ENCODE peak calls at places on chromosomes 11 and 22, in four cellular contexts. V, H, T and Y are unnamed samples.

GRCh38 chr22:43255299-43255698 is 68.4 kb upstream of the TTLL12 start:
- DNase-seq in V (no peak), H (no peak), T (no peak), Y (no peak)

GRCh38 chr11:27898166-27898565 is 197.9 kb upstream of the BDNF start:
- DNase-seq in V (no peak), T (no peak), H (no peak), Y (no peak)

GRCh38 chr22:17576475-17576874 is 13.2 kb downstream of the SLC25A18 start:
- DNase-seq in V (no peak), T (no peak), H (no peak), Y (no peak)

GRCh38 chr11:28343304-28344233 is 235.4 kb downstream of the METTL15 start:
- DNase-seq in V (peak), T (no peak), H (peak), Y (peak)

GRCh38 chr11:75969626-75970308 is 154.8 kb downstream of the UVRAG start:
- DNase-seq in H (no peak), T (no peak), V (no peak), Y (no peak)

GRCh38 chr11:134925432-134925831 is 513.4 kb upstream of the B3GAT1 start:
- DNase-seq in V (no peak), T (no peak), H (no peak), Y (no peak)

GRCh38 chr11:125082611-125083311 is 19.7 kb downstream of the SLC37A2 start:
- DNase-seq in H (no peak), T (no peak), V (peak), Y (peak)

GRCh38 chr11:116610190-116610589 is 162.6 kb downstream of the BUD13 start:
- DNase-seq in H (no peak), T (no peak), V (no peak), Y (no peak)

GRCh38 chr11:92841719-92842118 is 127.7 kb upstream of the MTNR1B start:
- DNase-seq in V (no peak), H (no peak), T (no peak), Y (no peak)

GRCh38 chr11:9180784-9181183 is 84.4 kb downstream of the DENND5A start:
- DNase-seq in H (no peak), T (no peak), V (no peak), Y (no peak)

GRCh38 chr22:44118645-44119315 is 61.9 kb upstream of the PARVG start:
- DNase-seq in H (no peak), V (no peak), T (no peak), Y (no peak)

GRCh38 chr22:38317995-38318715 is 922 bp upstream of the CSNK1E start:
- DNase-seq in T (no peak), H (peak), V (peak), Y (peak)

GRCh38 chr11:134939905-134940304 is 527.9 kb upstream of the B3GAT1 start:
- DNase-seq in H (no peak), V (no peak), T (peak), Y (peak)

GRCh38 chr11:118908931-118909618 is 16.7 kb downstream of the BCL9L start:
- DNase-seq in V (no peak), T (no peak), H (no peak), Y (no peak)

GRCh38 chr22:35220221-35220620 is 37.1 kb upstream of the HMGXB4 start:
- DNase-seq in V (no peak), T (no peak), H (no peak), Y (no peak)